ENCODE peak calls at places on chromosomes 11 and 22, in six cellular contexts. H is AG20443, Q is right lobe of liver, P is T-helper 9 cell, V is stromal cell of bone marrow, W is HS-5. S is an unnamed sample.
A peak's percentile ranks its signal among the peaks of the same experiment; 100 is the strongest.

GRCh38 chr11:69539416-69540117 is 58.1 kb downstream of the LINC01488 start:
- DNase-seq in H (no peak), Q (no peak), P (no peak), V (no peak), W (no peak), S (no peak)

GRCh38 chr11:120339394-120339890 is 3.2 kb downstream of the ARHGEF12 start:
- DNase-seq in H (peak; percentile 34), Q (no peak), P (no peak), V (no peak), W (no peak), S (no peak)

GRCh38 chr11:50088231-50088630 is 55.6 kb downstream of the OR4C45 start:
- DNase-seq in H (no peak), Q (no peak), P (no peak), V (no peak), W (no peak), S (no peak)

GRCh38 chr22:49934891-49935557 is 16.6 kb downstream of the CRELD2 start:
- DNase-seq in H (peak; percentile 88), Q (peak; percentile 88), P (peak; percentile 83), V (no peak), W (no peak), S (no peak)

GRCh38 chr11:111977141-111978027 is 40.2 kb downstream of the DIXDC1 start:
- DNase-seq in H (peak; percentile 85), Q (peak; percentile 83), P (peak; percentile 4), V (no peak), W (no peak), S (no peak)

GRCh38 chr11:128483211-128483788 is 104.1 kb downstream of the ETS1 start:
- DNase-seq in H (no peak), Q (no peak), P (no peak), V (no peak), W (no peak), S (no peak)

GRCh38 chr11:117210620-117211019 is 11.4 kb downstream of the TAGLN start:
- DNase-seq in H (no peak), Q (peak; percentile 0), P (no peak), V (no peak), W (no peak), S (no peak)

GRCh38 chr11:9362393-9362863 is 22.0 kb upstream of the IPO7 start:
- DNase-seq in H (no peak), Q (no peak), P (no peak), V (no peak), W (no peak), S (no peak)

GRCh38 chr11:31045335-31045734 is 324.2 kb downstream of the DCDC1 start:
- DNase-seq in H (peak; percentile 16), Q (no peak), P (no peak), V (no peak), W (no peak), S (no peak)

GRCh38 chr11:217704-218103 is 10.2 kb downstream of the RIC8A start:
- DNase-seq in H (no peak), Q (no peak), P (no peak), V (no peak), W (no peak), S (no peak)

GRCh38 chr11:86676533-86677154 is 4.2 kb upstream of the ME3 start:
- DNase-seq in H (no peak), Q (no peak), P (no peak), V (no peak), W (no peak), S (no peak)

GRCh38 chr11:84549221-84549620 is 1077.9 kb downstream of the DLG2 start:
- DNase-seq in H (peak; percentile 28), Q (no peak), P (no peak), V (peak; percentile 50), W (no peak), S (no peak)

GRCh38 chr11:537622-538430 is 499 bp downstream of the LRRC56 start:
- DNase-seq in H (no peak), Q (no peak), P (no peak), V (no peak), W (no peak), S (no peak)

GRCh38 chr22:47615051-47615450 is 852.6 kb downstream of the TBC1D22A start:
- DNase-seq in H (no peak), Q (no peak), P (no peak), V (no peak), W (no peak), S (no peak)

GRCh38 chr11:82796970-82797594 is 63.4 kb upstream of the FAM181B start:
- DNase-seq in H (no peak), Q (no peak), P (no peak), V (no peak), W (no peak), S (no peak)

GRCh38 chr11:62539238-62539925 is 7.2 kb downstream of the AHNAK start:
- DNase-seq in H (peak; percentile 93), Q (peak; percentile 62), P (peak; percentile 37), V (peak; percentile 79), W (peak; percentile 63), S (peak; percentile 41)

GRCh38 chr11:67384851-67385366 is 6.9 kb upstream of the RAD9A start:
- DNase-seq in H (no peak), Q (no peak), P (no peak), V (peak; percentile 33), W (no peak), S (no peak)

GRCh38 chr22:32723632-32724031 is 77.9 kb upstream of the TIMP3 start:
- DNase-seq in H (peak; percentile 91), Q (peak; percentile 73), P (peak; percentile 3), V (peak; percentile 94), W (peak; percentile 9), S (peak; percentile 87)

GRCh38 chr11:1812801-1813200 is 22.0 kb upstream of the SYT8 start:
- DNase-seq in H (no peak), Q (no peak), P (no peak), V (no peak), W (no peak), S (no peak)

GRCh38 chr11:69642913-69643632 is 2.1 kb downstream of the CCND1 start:
- DNase-seq in H (peak; percentile 76), Q (peak; percentile 85), P (peak; percentile 70), V (peak; percentile 48), W (no peak), S (no peak)

GRCh38 chr11:120675171-120675570 is 163.6 kb downstream of the GRIK4 start:
- DNase-seq in H (no peak), Q (no peak), P (no peak), V (no peak), W (no peak), S (no peak)

GRCh38 chr11:123519055-123519796 is 89.2 kb downstream of the GRAMD1B start:
- DNase-seq in H (peak; percentile 55), Q (no peak), P (no peak), V (peak; percentile 39), W (no peak), S (no peak)

GRCh38 chr22:30920407-30920806 is 48.2 kb downstream of the MORC2 start:
- DNase-seq in H (peak; percentile 89), Q (peak; percentile 78), P (peak; percentile 80), V (peak; percentile 32), W (peak; percentile 23), S (no peak)

GRCh38 chr11:130371004-130371590 is 56.4 kb upstream of the ZBTB44 start:
- DNase-seq in H (no peak), Q (no peak), P (no peak), V (no peak), W (no peak), S (no peak)

GRCh38 chr11:1073261-1073724 is 1.4 kb upstream of the MUC2 start:
- DNase-seq in H (peak; percentile 86), Q (peak; percentile 67), P (no peak), V (peak; percentile 17), W (no peak), S (no peak)

S was measured in AG04449.